ENCODE peak calls at places on chromosomes 2 and 18, in four cellular contexts. Z is kidney epithelial cell, X is ecto neural progenitor cell, U is ACHN. D is an unnamed sample.

GRCh38 chr2:126496493-126496892 is 159.5 kb upstream of the GYPC start:
- DNase-seq in U (no peak), Z (no peak), X (no peak), D (no peak)

GRCh38 chr2:113962692-113963480 is 73.0 kb downstream of the ACTR3 start:
- DNase-seq in Z (no peak), X (no peak), U (no peak), D (no peak)

GRCh38 chr18:62881509-62882016 is 166.2 kb downstream of the PHLPP1 start:
- DNase-seq in Z (peak; percentile 89), U (peak; percentile 89), X (no peak), D (peak; percentile 21)

GRCh38 chr2:69436594-69436936 is 670 bp downstream of the NFU1 start:
- DNase-seq in U (peak; percentile 8), X (no peak), Z (no peak), D (no peak)

GRCh38 chr2:31188141-31188540 is 29.2 kb downstream of the CAPN14 start:
- DNase-seq in U (no peak), Z (no peak), X (peak; percentile 9), D (no peak)

GRCh38 chr2:96114903-96115581 is 1.3 kb downstream of the ADRA2B start:
- DNase-seq in U (no peak), X (no peak), Z (no peak), D (no peak)

GRCh38 chr2:218229851-218230250 is 12.9 kb downstream of the ARPC2 start:
- DNase-seq in X (no peak), U (peak; percentile 43), Z (no peak), D (peak; percentile 64)

GRCh38 chr18:11004294-11004693 is 145.1 kb downstream of the PIEZO2 start:
- DNase-seq in U (no peak), X (no peak), Z (no peak), D (no peak)

GRCh38 chr2:45987856-45988255 is 309.4 kb upstream of the EPAS1 start:
- DNase-seq in Z (no peak), X (peak; percentile 28), U (no peak), D (no peak)

GRCh38 chr18:27400001-27400400 is 214.9 kb upstream of the CHST9 start:
- DNase-seq in X (no peak), U (peak; percentile 41), Z (no peak), D (peak; percentile 1)

GRCh38 chr2:217360781-217361485 is 501.1 kb upstream of the TNP1 start:
- DNase-seq in X (no peak), U (no peak), Z (peak; percentile 34), D (peak; percentile 93)

GRCh38 chr2:21231985-21232384 is 108.2 kb downstream of the TDRD15 start:
- DNase-seq in Z (no peak), U (no peak), X (no peak), D (no peak)

GRCh38 chr2:144629937-144630336 is 110.0 kb upstream of the ZEB2 start:
- DNase-seq in U (no peak), Z (no peak), X (no peak), D (no peak)

GRCh38 chr18:23356416-23356815 is 96.7 kb upstream of the RIOK3 start:
- DNase-seq in Z (no peak), U (no peak), X (no peak), D (no peak)

GRCh38 chr18:74412106-74412880 is 44.8 kb downstream of the DIPK1C start:
- DNase-seq in U (no peak), Z (no peak), X (peak; percentile 58), D (no peak)

GRCh38 chr2:189467160-189467559 is 25.9 kb downstream of the WDR75 start:
- DNase-seq in Z (no peak), X (no peak), U (no peak), D (no peak)

GRCh38 chr2:119119999-119120710 is 38.4 kb downstream of the C1QL2 start:
- DNase-seq in U (no peak), X (no peak), Z (no peak), D (no peak)

GRCh38 chr2:106704798-106705197 is 181.2 kb downstream of the ST6GAL2 start:
- DNase-seq in Z (no peak), U (no peak), X (no peak), D (no peak)

GRCh38 chr2:130807659-130808385 is 28.9 kb upstream of the ARHGEF4 start:
- DNase-seq in Z (no peak), U (peak; percentile 34), X (no peak), D (no peak)